ENCODE peak calls at places on chromosomes 13 and 19, in ten cellular contexts. M, D, Z, I, J, H, V, O, A and R are unnamed samples.

GRCh38 chr13:79079351-79079839 is 326.7 kb downstream of the RBM26 start:
- DNase-seq in O (no peak), M (no peak), H (no peak), J (peak; percentile 17), D (peak; percentile 30), V (no peak), I (no peak), Z (no peak), A (no peak), R (no peak)

GRCh38 chr19:14337510-14337909 is 43.7 kb upstream of the ADGRE5 start:
- DNase-seq in Z (peak; percentile 82), V (no peak), A (peak; percentile 52), I (no peak), M (no peak), D (no peak), J (peak; percentile 78), H (peak; percentile 83), O (peak; percentile 58), R (no peak)

GRCh38 chr13:48853381-48854102 is 122.2 kb upstream of the FNDC3A start:
- DNase-seq in O (no peak), Z (no peak), H (no peak), I (peak; percentile 24), D (no peak), A (no peak), J (no peak), V (peak; percentile 10), M (peak; percentile 3), R (no peak)

GRCh38 chr13:81395368-81395767 is 1054.4 kb upstream of the SPRY2 start:
- DNase-seq in M (no peak), H (peak; percentile 34), J (peak; percentile 75), Z (peak; percentile 58), I (no peak), V (no peak), O (peak; percentile 59), D (no peak), A (no peak), R (no peak)

GRCh38 chr13:94122300-94122699 is 357.2 kb downstream of the DCT start:
- DNase-seq in I (no peak), M (no peak), O (no peak), H (no peak), J (no peak), D (no peak), Z (no peak), V (no peak), A (no peak), R (no peak)

GRCh38 chr19:47729468-47729798 is 15.9 kb upstream of the NOP53 start:
- DNase-seq in J (peak; percentile 58), V (peak; percentile 88), H (peak; percentile 79), M (peak; percentile 65), I (peak; percentile 92), A (peak; percentile 83), O (peak; percentile 33), D (peak; percentile 79), Z (peak; percentile 28), R (peak; percentile 81)

GRCh38 chr19:35845215-35846037 is 6.9 kb downstream of the NPHS1 start:
- DNase-seq in I (no peak), D (no peak), H (peak; percentile 87), J (peak; percentile 69), A (no peak), O (peak; percentile 49), V (no peak), Z (peak; percentile 61), M (no peak), R (no peak)

GRCh38 chr13:93776936-93777335 is 550.3 kb downstream of the GPC6 start:
- DNase-seq in H (no peak), D (no peak), A (no peak), M (no peak), O (no peak), J (no peak), I (peak; percentile 90), V (peak; percentile 88), Z (no peak), R (no peak)

GRCh38 chr19:51187395-51188226 is 37.3 kb upstream of the CD33 start:
- DNase-seq in O (no peak), Z (no peak), J (no peak), V (no peak), M (no peak), I (no peak), A (no peak), D (no peak), H (peak; percentile 36), R (no peak)

GRCh38 chr13:74287672-74288169 is 153.5 kb upstream of the KLF12 start:
- DNase-seq in A (peak; percentile 85), Z (peak; percentile 52), I (peak; percentile 81), M (peak; percentile 25), J (peak; percentile 79), D (peak; percentile 77), V (peak; percentile 63), O (peak; percentile 94), H (no peak), R (peak; percentile 84)

GRCh38 chr19:57240311-57241090 is at the start of gene ZNF805:
- DNase-seq in I (peak; percentile 91), O (peak; percentile 96), A (peak; percentile 96), H (peak; percentile 93), M (peak; percentile 85), Z (peak; percentile 97), V (peak; percentile 85), D (peak; percentile 99), J (peak; percentile 96), R (peak; percentile 98)
- TF ChIP-seq CTCF in I (no peak), O (no peak), A (no peak), H (peak; percentile 14), M (peak; percentile 12), Z (no peak), V (no peak), D (peak; percentile 18), J (no peak), R (peak; percentile 30)

GRCh38 chr19:2724148-2724557 is 3.0 kb upstream of the DIRAS1 start:
- DNase-seq in D (no peak), H (no peak), O (no peak), M (no peak), I (no peak), J (no peak), V (no peak), Z (no peak), A (no peak), R (no peak)
- TF ChIP-seq CTCF in D (no peak), H (peak; percentile 0), O (peak; percentile 22), M (no peak), I (peak; percentile 6), J (no peak), V (no peak), Z (no peak), A (no peak), R (no peak)

GRCh38 chr13:98869408-98870090 is 108.3 kb downstream of the DOCK9 start:
- DNase-seq in D (no peak), A (no peak), J (no peak), H (no peak), M (no peak), O (no peak), I (no peak), V (no peak), Z (no peak), R (no peak)
- TF ChIP-seq CTCF in D (no peak), A (no peak), J (no peak), H (no peak), M (no peak), O (peak; percentile 36), I (peak; percentile 23), V (peak; percentile 5), Z (no peak), R (no peak)

GRCh38 chr13:89361909-89362308 is 1690.7 kb downstream of the SLITRK5 start:
- DNase-seq in J (no peak), D (no peak), A (no peak), M (no peak), V (no peak), Z (no peak), I (no peak), O (no peak), H (no peak), R (no peak)
- TF ChIP-seq CTCF in J (no peak), D (no peak), A (no peak), M (no peak), V (peak; percentile 14), Z (no peak), I (no peak), O (peak; percentile 38), H (no peak), R (no peak)

GRCh38 chr19:29590278-29590677 is 15.8 kb upstream of the POP4 start:
- DNase-seq in M (no peak), H (no peak), Z (no peak), J (no peak), I (no peak), V (no peak), D (no peak), O (peak; percentile 32), A (no peak), R (no peak)
- TF ChIP-seq CTCF in M (no peak), H (no peak), Z (no peak), J (no peak), I (no peak), V (no peak), D (no peak), O (peak; percentile 22), A (no peak), R (no peak)

GRCh38 chr19:3071764-3072163 is 9.5 kb upstream of the TLE5 start:
- DNase-seq in D (no peak), A (no peak), H (no peak), M (no peak), O (no peak), I (no peak), V (no peak), J (no peak), Z (no peak), R (no peak)

GRCh38 chr19:3079578-3079977 is 14.6 kb upstream of the GNA11 start:
- DNase-seq in J (no peak), D (no peak), O (no peak), I (no peak), A (no peak), M (no peak), H (no peak), V (no peak), Z (no peak), R (no peak)

GRCh38 chr19:3075605-3076431 is 13.5 kb upstream of the TLE5 start:
- DNase-seq in O (peak; percentile 74), H (peak; percentile 75), J (peak; percentile 78), M (no peak), Z (peak; percentile 76), A (peak; percentile 79), I (no peak), V (no peak), D (peak; percentile 79), R (no peak)

GRCh38 chr19:3073159-3073563 is 10.9 kb upstream of the TLE5 start:
- DNase-seq in J (peak; percentile 50), Z (no peak), O (no peak), I (peak; percentile 51), V (peak; percentile 41), H (peak; percentile 94), M (no peak), D (peak; percentile 78), A (no peak), R (no peak)

DNA sequence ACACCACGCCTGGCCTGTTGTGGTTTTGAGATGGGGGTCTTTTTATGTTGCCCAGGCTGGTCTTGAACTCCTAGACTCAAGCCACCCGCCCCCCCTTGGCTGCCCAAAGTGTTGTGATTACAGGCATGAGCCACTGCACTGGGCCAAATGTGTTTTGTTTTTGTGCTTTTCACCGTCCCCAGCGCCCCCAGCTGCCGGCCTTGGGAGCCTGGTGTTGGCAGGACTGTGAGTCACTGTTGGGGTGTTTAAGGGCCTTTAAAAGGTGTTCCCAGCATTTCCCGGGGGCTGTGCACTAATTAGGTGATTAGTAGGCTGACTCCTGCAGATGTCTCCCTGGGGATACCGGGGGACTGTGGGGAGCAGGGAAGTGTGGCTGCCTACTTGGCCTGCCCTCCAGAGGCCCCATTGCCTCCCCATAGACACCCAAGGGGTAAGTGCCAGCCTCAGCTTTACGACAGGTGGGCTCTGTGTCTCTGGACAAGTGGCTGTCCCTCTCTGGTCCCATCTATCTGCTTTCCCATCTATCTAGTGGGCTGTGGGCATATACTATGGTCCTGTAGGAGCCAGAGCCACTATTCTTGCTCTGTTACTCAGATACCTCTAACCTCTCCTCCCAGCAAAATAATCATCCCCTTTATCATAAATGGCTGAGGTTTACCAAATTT is 11.8 kb upstream of the TLE5 start:
- DNase-seq in A (no peak), H (no peak), M (no peak), J (no peak), O (no peak), Z (no peak), V (no peak), D (no peak), I (no peak), R (no peak)
- TF ChIP-seq CTCF in A (no peak), H (peak; percentile 63), M (no peak), J (no peak), O (no peak), Z (no peak), V (no peak), D (no peak), I (no peak), R (no peak)